ENCODE peak calls at places on chromosomes 7 and 10, in eight cellular contexts. Y is HCT116; N is CD8-positive, alpha-beta T cell; U is tibial artery; S is PC-9; H is neural progenitor cell; Q is heart right ventricle; Z is IMR-90. F is an unnamed sample. For H3K4me1, the result is how much of the 10 kb centered on the place peaks cover.

GRCh38 chr10:106424076-106424475 is 740.4 kb downstream of the SORCS1 start:
- DNase-seq in Y (no peak), N (no peak), U (no peak), S (no peak), H (no peak), Q (no peak), Z (peak), F (peak)

GRCh38 chr10:104750306-104750705 is 109.2 kb downstream of the SORCS3 start:
- DNase-seq in Y (no peak), N (no peak), U (no peak), S (no peak), H (peak), Q (no peak), Z (no peak), F (no peak)

GRCh38 chr7:31874631-31875374 is 187.8 kb downstream of the PPP1R17 start:
- DNase-seq in Y (no peak), N (no peak), U (no peak), S (no peak), H (no peak), Q (no peak), Z (no peak), F (no peak)

GRCh38 chr7:1423266-1423811 is 35.9 kb downstream of the MICALL2 start:
- DNase-seq in Y (no peak), N (no peak), U (no peak), S (no peak), H (no peak), Q (no peak), Z (no peak), F (no peak)

GRCh38 chr7:130352335-130353074 is 7.9 kb downstream of the CPA5 start:
- DNase-seq in Y (no peak), N (no peak), U (no peak), S (peak), H (peak), Q (no peak), Z (peak), F (no peak)

GRCh38 chr10:125132331-125132730 is 28.0 kb downstream of the CTBP2 start:
- DNase-seq in Y (no peak), N (no peak), U (no peak), S (no peak), H (peak), Q (no peak), Z (peak), F (no peak)

GRCh38 chr10:104796817-104797216 is 155.7 kb downstream of the SORCS3 start:
- DNase-seq in Y (no peak), N (no peak), U (no peak), S (no peak), H (no peak), Q (no peak), Z (no peak), F (no peak)

GRCh38 chr7:930975-931758 is 23.3 kb downstream of the ADAP1 start:
- DNase-seq in Y (no peak), N (no peak), U (no peak), S (no peak), H (no peak), Q (no peak), Z (no peak), F (no peak)

GRCh38 chr10:114684085-114684821 is 26.2 kb upstream of the ABLIM1 start:
- DNase-seq in Y (no peak), N (no peak), U (peak), S (no peak), H (no peak), Q (peak), Z (peak), F (no peak)

GRCh38 chr10:20406607-20407188 is 490.4 kb downstream of the NEBL start:
- DNase-seq in Y (no peak), N (no peak), U (no peak), S (no peak), H (no peak), Q (no peak), Z (no peak), F (no peak)

GRCh38 chr7:149422914-149423285 is 38.0 kb downstream of the ZNF777 start:
- DNase-seq in Y (no peak), N (peak), U (no peak), S (no peak), H (no peak), Q (peak), Z (no peak), F (peak)

GRCh38 chr10:103659674-103660363 is 166.3 kb downstream of the NEURL1 start:
- DNase-seq in Y (no peak), N (peak), U (peak), S (peak), H (peak), Q (peak), Z (peak), F (no peak)

GRCh38 chr10:98959486-98959885 is 276.2 kb downstream of the HPSE2 start:
- DNase-seq in Y (no peak), N (no peak), U (no peak), S (no peak), H (no peak), Q (no peak), Z (no peak), F (no peak)

GRCh38 chr7:4634166-4634565 is 47.9 kb upstream of the FOXK1 start:
- DNase-seq in Y (no peak), N (no peak), U (no peak), S (peak), H (no peak), Q (no peak), Z (no peak), F (peak)

GRCh38 chr10:128472196-128472595 is 346.0 kb upstream of the MKI67 start:
- DNase-seq in Y (no peak), N (no peak), U (no peak), S (no peak), H (no peak), Q (no peak), Z (no peak), F (no peak)

GRCh38 chr10:102752934-102753664 is 9.4 kb downstream of the WBP1L start:
- DNase-seq in Y (no peak), N (no peak), U (peak), S (no peak), H (peak), Q (no peak), Z (peak), F (no peak)

GRCh38 chr7:95582578-95583293 is 13.6 kb downstream of the PDK4 start:
- DNase-seq in Y (no peak), N (no peak), U (no peak), S (no peak), H (no peak), Q (no peak), Z (no peak), F (no peak)

GRCh38 chr10:121183241-121183640 is 332.1 kb downstream of the WDR11 start:
- DNase-seq in Y (no peak), N (no peak), U (no peak), S (no peak), H (no peak), Q (no peak), Z (no peak), F (no peak)

GRCh38 chr7:27099839-27100225 is 2.7 kb downstream of the HOXA2 start:
- DNase-seq in Y (no peak), N (no peak), U (no peak), S (no peak), H (no peak), Q (no peak), Z (peak), F (no peak)

GRCh38 chr10:77686096-77686495 is 48.5 kb upstream of the KCNMA1 start:
- DNase-seq in Y (no peak), N (no peak), U (no peak), S (no peak), H (peak), Q (no peak), Z (no peak), F (no peak)

GRCh38 chr10:80471715-80472233 is 17.7 kb downstream of the TSPAN14 start:
- DNase-seq in Y (peak), N (peak), U (no peak), S (peak), H (no peak), Q (no peak), Z (no peak), F (peak)

GRCh38 chr7:51154201-51154600 is 162.4 kb downstream of the COBL start:
- DNase-seq in Y (no peak), N (no peak), U (no peak), S (no peak), H (no peak), Q (no peak), Z (no peak), F (no peak)

GRCh38 chr7:33539198-33539597 is 366.1 kb upstream of the BMPER start:
- DNase-seq in Y (no peak), N (no peak), U (no peak), S (no peak), H (no peak), Q (no peak), Z (no peak), F (no peak)

GRCh38 chr7:102111758-102112119 is 174.9 kb upstream of the SH2B2 start:
- DNase-seq in Y (no peak), N (no peak), U (no peak), S (no peak), H (no peak), Q (no peak), Z (no peak), F (no peak)

GRCh38 chr7:132499065-132499464 is 77.2 kb downstream of the PLXNA4 start:
- DNase-seq in Y (no peak), N (no peak), U (no peak), S (no peak), H (no peak), Q (no peak), Z (no peak), F (no peak)

GRCh38 chr10:116850058-116850611 is 836 bp downstream of the ENO4 start:
- DNase-seq in Y (no peak), N (no peak), U (no peak), S (no peak), H (no peak), Q (no peak), Z (no peak), F (no peak)

GRCh38 chr7:34675749-34676374 is 17.8 kb downstream of the NPSR1 start:
- DNase-seq in Y (peak), N (no peak), U (no peak), S (no peak), H (peak), Q (no peak), Z (no peak), F (no peak)

GRCh38 chr10:34474060-34474376 is 341.1 kb downstream of the PARD3 start:
- DNase-seq in Y (peak), N (no peak), U (no peak), S (peak), H (no peak), Q (no peak), Z (peak), F (peak)

GRCh38 chr10:31708513-31708912 is 220.1 kb downstream of the ARHGAP12 start:
- DNase-seq in Y (no peak), N (no peak), U (no peak), S (no peak), H (peak), Q (no peak), Z (no peak), F (no peak)
- H3K27ac ChIP-seq in Y (no peak), N (no peak), U (peak), S (no peak), H (peak), Q (peak), Z (peak), F (no peak)

DNA sequence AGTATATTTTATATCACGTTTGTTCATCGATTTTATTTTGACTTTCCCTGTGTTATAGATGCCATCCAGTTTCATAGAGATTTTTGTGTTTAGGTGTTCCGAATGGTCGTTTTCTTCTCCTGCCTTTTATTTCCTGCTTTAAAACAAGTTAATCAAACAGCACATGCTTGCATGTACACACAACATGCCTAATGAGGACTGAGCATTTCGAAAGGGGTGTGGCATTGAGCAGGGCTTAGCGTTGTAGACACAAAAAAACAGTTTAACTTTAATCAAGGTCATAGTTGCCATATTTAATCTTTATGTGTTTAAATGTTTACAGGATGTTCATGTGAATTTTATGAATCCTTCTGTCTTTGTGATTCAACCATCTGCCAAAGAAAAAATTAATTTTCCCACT is 430.5 kb upstream of the GALNT17 start:
- DNase-seq in Y (no peak), N (no peak), U (no peak), S (no peak), H (no peak), Q (no peak), Z (no peak), F (no peak)
- H3K4me1 ChIP-seq in Y (under half), N (under half), U (under half), S (under half), H (half or more), Q (under half), Z (under half), F (under half)

GRCh38 chr7:87494454-87494853 is 19.0 kb upstream of the ABCB4 start:
- DNase-seq in Y (no peak), N (no peak), U (no peak), S (no peak), H (no peak), Q (no peak), Z (no peak), F (no peak)

GRCh38 chr7:87499494-87499893 is 24.0 kb upstream of the ABCB4 start:
- DNase-seq in Y (no peak), N (no peak), U (no peak), S (no peak), H (no peak), Q (no peak), Z (no peak), F (no peak)

GRCh38 chr7:87495366-87495765 is 19.9 kb upstream of the ABCB4 start:
- DNase-seq in Y (no peak), N (no peak), U (no peak), S (no peak), H (no peak), Q (no peak), Z (no peak), F (no peak)

GRCh38 chr7:87497482-87497881 is 22.0 kb upstream of the ABCB4 start:
- DNase-seq in Y (no peak), N (no peak), U (no peak), S (no peak), H (no peak), Q (no peak), Z (no peak), F (no peak)

GRCh38 chr7:87498893-87499292 is 23.4 kb upstream of the ABCB4 start:
- DNase-seq in Y (no peak), N (no peak), U (no peak), S (no peak), H (no peak), Q (no peak), Z (no peak), F (no peak)
- TF ChIP-seq CTCF in Y (no peak), N (no peak), U (no peak), S (no peak), H (no peak), Q (no peak), Z (no peak), F (no peak)

GRCh38 chr7:55075464-55075971 is 56.7 kb downstream of the EGFR start:
- DNase-seq in Y (no peak), N (no peak), U (peak), S (no peak), H (no peak), Q (peak), Z (no peak), F (no peak)

GRCh38 chr7:55078465-55079372 is 59.9 kb downstream of the EGFR start:
- DNase-seq in Y (no peak), N (no peak), U (no peak), S (no peak), H (peak), Q (no peak), Z (no peak), F (no peak)

GRCh38 chr7:55080000-55080629 is 61.3 kb downstream of the EGFR start:
- DNase-seq in Y (no peak), N (no peak), U (no peak), S (no peak), H (no peak), Q (no peak), Z (no peak), F (no peak)

GRCh38 chr7:55081067-55081853 is 62.4 kb downstream of the EGFR start:
- DNase-seq in Y (no peak), N (no peak), U (peak), S (no peak), H (no peak), Q (no peak), Z (no peak), F (no peak)

DNA sequence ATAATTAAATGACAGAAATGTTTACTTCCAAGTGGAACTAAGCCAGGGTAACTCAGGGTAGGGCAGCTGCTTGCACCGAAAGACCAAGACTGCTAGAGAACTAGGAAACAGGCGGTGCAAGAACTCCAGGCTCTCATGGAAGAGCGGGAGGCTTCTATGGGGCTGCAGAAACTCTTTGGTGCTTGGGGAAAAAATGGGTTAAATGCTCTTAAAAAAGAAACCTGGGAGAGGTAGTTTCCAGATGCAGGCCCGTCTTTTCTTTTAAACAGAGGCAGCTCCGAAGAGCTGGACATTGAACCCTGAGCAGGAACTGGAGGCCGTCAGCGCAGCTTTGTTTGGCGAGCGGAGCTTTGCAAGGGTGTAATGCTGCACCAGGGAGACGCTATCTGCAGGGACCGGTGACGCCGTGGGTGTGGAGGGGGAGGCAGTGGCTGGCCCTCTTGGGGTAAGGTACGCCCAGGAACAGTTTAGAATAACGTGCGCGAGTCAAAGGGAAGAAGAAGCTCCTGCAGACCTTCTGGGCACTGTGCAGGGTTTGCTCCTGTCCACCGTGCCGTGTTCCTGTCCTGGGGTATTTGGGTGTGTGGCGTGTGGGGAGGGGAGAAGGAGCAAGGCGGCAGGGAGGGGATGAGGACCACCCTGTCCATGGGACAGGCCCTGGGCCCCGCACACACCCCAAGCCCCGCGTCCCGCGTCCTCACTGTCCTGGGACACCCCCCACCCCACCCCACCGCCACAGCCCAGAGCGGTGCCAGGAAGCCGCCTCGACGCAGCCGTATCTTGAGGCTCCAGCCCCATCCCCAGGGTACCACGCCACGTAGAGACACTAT is 59.0 kb downstream of the EGFR start:
- DNase-seq in Y (no peak), N (no peak), U (no peak), S (no peak), H (no peak), Q (no peak), Z (no peak), F (no peak)
- H3K27ac ChIP-seq in Y (no peak), N (no peak), U (no peak), S (peak), H (no peak), Q (no peak), Z (no peak), F (peak)

DNA sequence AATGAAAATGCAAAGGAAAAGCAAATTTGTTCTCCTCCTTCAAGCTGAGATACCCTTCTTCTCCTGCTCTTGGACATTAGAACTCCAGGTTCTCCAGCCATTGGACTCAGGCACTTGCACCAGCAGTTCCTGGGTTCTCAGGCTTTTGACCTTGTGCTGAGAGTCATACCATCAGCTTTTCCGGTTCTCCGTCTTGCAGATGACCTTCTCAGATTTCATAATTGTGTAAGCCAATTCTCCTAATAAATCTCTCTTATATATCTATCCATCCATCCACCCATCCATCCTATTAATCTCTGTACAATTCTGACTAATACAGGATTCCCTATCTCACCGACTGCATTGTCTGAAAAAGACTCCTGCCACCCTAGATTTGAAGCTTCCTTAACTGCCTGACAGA is 108.3 kb downstream of the AHR start:
- DNase-seq in Y (no peak), N (no peak), U (no peak), S (no peak), H (no peak), Q (no peak), Z (peak), F (no peak)
- H3K4me1 ChIP-seq in Y (under half), N (under half), U (under half), S (half or more), H (under half), Q (under half), Z (under half), F (under half)

F was measured in foreskin keratinocyte.